ENCODE peak calls at places on chromosome 22, in six cellular contexts. One of them, this sample, is unnamed.

GRCh38 chr22:32073823-32074380 is 30.8 kb downstream of the SLC5A1 start:
- DNase-seq in mammary epithelial cell: no peak
- DNase-seq in astrocyte: no peak
- DNase-seq in fibroblast of lung: no peak
- DNase-seq in neural progenitor cell: no peak
- DNase-seq in mesendoderm: no peak
- DNase-seq in this sample: peak; percentile 60

GRCh38 chr22:27740192-27740748 is 61.3 kb downstream of the MN1 start:
- DNase-seq in mammary epithelial cell: peak; percentile 50
- DNase-seq in astrocyte: no peak
- DNase-seq in fibroblast of lung: no peak
- DNase-seq in neural progenitor cell: no peak
- DNase-seq in mesendoderm: no peak
- DNase-seq in this sample: no peak

GRCh38 chr22:27853404-27853803 is 51.8 kb upstream of the MN1 start:
- DNase-seq in mammary epithelial cell: no peak
- DNase-seq in astrocyte: no peak
- DNase-seq in fibroblast of lung: no peak
- DNase-seq in neural progenitor cell: no peak
- DNase-seq in mesendoderm: no peak
- DNase-seq in this sample: no peak

GRCh38 chr22:16949561-16949960 is 58.5 kb downstream of the GAB4 start:
- DNase-seq in mammary epithelial cell: no peak
- DNase-seq in astrocyte: no peak
- DNase-seq in fibroblast of lung: no peak
- DNase-seq in neural progenitor cell: no peak
- DNase-seq in mesendoderm: no peak
- DNase-seq in this sample: no peak

GRCh38 chr22:26669060-26669481 is 11.7 kb downstream of the MIAT start:
- DNase-seq in mammary epithelial cell: peak; percentile 32
- DNase-seq in astrocyte: no peak
- DNase-seq in fibroblast of lung: no peak
- DNase-seq in neural progenitor cell: peak; percentile 47
- DNase-seq in mesendoderm: peak; percentile 84
- DNase-seq in this sample: peak; percentile 46

GRCh38 chr22:28670691-28671261 is 8.9 kb downstream of the TTC28 start:
- DNase-seq in mammary epithelial cell: peak; percentile 39
- DNase-seq in astrocyte: peak; percentile 14
- DNase-seq in fibroblast of lung: peak; percentile 24
- DNase-seq in neural progenitor cell: no peak
- DNase-seq in mesendoderm: no peak
- DNase-seq in this sample: no peak

GRCh38 chr22:27686534-27686933 is 115.0 kb downstream of the MN1 start:
- DNase-seq in mammary epithelial cell: no peak
- DNase-seq in astrocyte: peak; percentile 93
- DNase-seq in fibroblast of lung: peak; percentile 93
- DNase-seq in neural progenitor cell: no peak
- DNase-seq in mesendoderm: no peak
- DNase-seq in this sample: peak; percentile 84

GRCh38 chr22:43474161-43475101 is 62.6 kb downstream of the MPPED1 start:
- DNase-seq in mammary epithelial cell: no peak
- DNase-seq in astrocyte: no peak
- DNase-seq in fibroblast of lung: no peak
- DNase-seq in neural progenitor cell: no peak
- DNase-seq in mesendoderm: no peak
- DNase-seq in this sample: peak; percentile 44

GRCh38 chr22:50626856-50627451 is 998 bp downstream of the ARSA start:
- DNase-seq in mammary epithelial cell: no peak
- DNase-seq in astrocyte: no peak
- DNase-seq in fibroblast of lung: no peak
- DNase-seq in neural progenitor cell: no peak
- DNase-seq in mesendoderm: no peak
- DNase-seq in this sample: peak; percentile 10

GRCh38 chr22:47837703-47838102 is 1075.3 kb downstream of the TBC1D22A start:
- DNase-seq in mammary epithelial cell: peak; percentile 2
- DNase-seq in astrocyte: no peak
- DNase-seq in fibroblast of lung: peak; percentile 1
- DNase-seq in neural progenitor cell: peak; percentile 49
- DNase-seq in mesendoderm: peak; percentile 82
- DNase-seq in this sample: peak; percentile 30

GRCh38 chr22:39658367-39658766 is 87.8 kb downstream of the CACNA1I start:
- DNase-seq in mammary epithelial cell: no peak
- DNase-seq in astrocyte: no peak
- DNase-seq in fibroblast of lung: no peak
- DNase-seq in neural progenitor cell: no peak
- DNase-seq in mesendoderm: no peak
- DNase-seq in this sample: no peak

GRCh38 chr22:36475341-36475740 is 6.1 kb downstream of the TXN2 start:
- DNase-seq in mammary epithelial cell: no peak
- DNase-seq in astrocyte: no peak
- DNase-seq in fibroblast of lung: no peak
- DNase-seq in neural progenitor cell: no peak
- DNase-seq in mesendoderm: no peak
- DNase-seq in this sample: no peak

GRCh38 chr22:31943976-31944699 is at the start of gene YWHAH:
- DNase-seq in mammary epithelial cell: peak; percentile 91
- DNase-seq in astrocyte: peak; percentile 63
- DNase-seq in fibroblast of lung: peak; percentile 82
- DNase-seq in neural progenitor cell: peak; percentile 99
- DNase-seq in mesendoderm: peak; percentile 96
- DNase-seq in this sample: peak; percentile 98

GRCh38 chr22:45271667-45272188 is 13.0 kb upstream of the UPK3A start:
- DNase-seq in mammary epithelial cell: no peak
- DNase-seq in astrocyte: no peak
- DNase-seq in fibroblast of lung: no peak
- DNase-seq in neural progenitor cell: no peak
- DNase-seq in mesendoderm: no peak
- DNase-seq in this sample: no peak

GRCh38 chr22:34866501-34867171 is 199.3 kb upstream of the ISX start:
- DNase-seq in mammary epithelial cell: peak; percentile 78
- DNase-seq in astrocyte: peak; percentile 37
- DNase-seq in fibroblast of lung: peak; percentile 52
- DNase-seq in neural progenitor cell: no peak
- DNase-seq in mesendoderm: no peak
- DNase-seq in this sample: peak; percentile 23

GRCh38 chr22:48565901-48566501 is 1261.7 kb downstream of the BRD1 start:
- DNase-seq in mammary epithelial cell: no peak
- DNase-seq in astrocyte: no peak
- DNase-seq in fibroblast of lung: no peak
- DNase-seq in neural progenitor cell: no peak
- DNase-seq in mesendoderm: no peak
- DNase-seq in this sample: no peak

GRCh38 chr22:24810043-24810749 is 4.2 kb downstream of the SGSM1 start:
- DNase-seq in mammary epithelial cell: no peak
- DNase-seq in astrocyte: no peak
- DNase-seq in fibroblast of lung: no peak
- DNase-seq in neural progenitor cell: peak; percentile 81
- DNase-seq in mesendoderm: peak; percentile 71
- DNase-seq in this sample: peak; percentile 44

GRCh38 chr22:19984201-19984753 is 32.3 kb downstream of the ARVCF start:
- DNase-seq in mammary epithelial cell: peak; percentile 86
- DNase-seq in astrocyte: peak; percentile 68
- DNase-seq in fibroblast of lung: peak; percentile 79
- DNase-seq in neural progenitor cell: no peak
- DNase-seq in mesendoderm: peak; percentile 79
- DNase-seq in this sample: peak; percentile 70

GRCh38 chr22:39316440-39317083 is 2.9 kb downstream of the RPL3 start:
- DNase-seq in mammary epithelial cell: peak; percentile 85
- DNase-seq in astrocyte: peak; percentile 89
- DNase-seq in fibroblast of lung: peak; percentile 93
- DNase-seq in neural progenitor cell: peak; percentile 88
- DNase-seq in mesendoderm: peak; percentile 95
- DNase-seq in this sample: peak; percentile 91

GRCh38 chr22:43094551-43094950 is 5.4 kb upstream of the TTLL1 start:
- DNase-seq in mammary epithelial cell: no peak
- DNase-seq in astrocyte: no peak
- DNase-seq in fibroblast of lung: no peak
- DNase-seq in neural progenitor cell: no peak
- DNase-seq in mesendoderm: no peak
- DNase-seq in this sample: no peak

GRCh38 chr22:42440728-42441127 is 8.5 kb upstream of the NFAM1 start:
- DNase-seq in mammary epithelial cell: no peak
- DNase-seq in astrocyte: no peak
- DNase-seq in fibroblast of lung: no peak
- DNase-seq in neural progenitor cell: no peak
- DNase-seq in mesendoderm: no peak
- DNase-seq in this sample: no peak

GRCh38 chr22:20956258-20957117 is 10.6 kb upstream of the AIFM3 start:
- DNase-seq in mammary epithelial cell: peak; percentile 57
- DNase-seq in astrocyte: peak; percentile 17
- DNase-seq in fibroblast of lung: peak; percentile 34
- DNase-seq in neural progenitor cell: peak; percentile 63
- DNase-seq in mesendoderm: peak; percentile 94
- DNase-seq in this sample: peak; percentile 72

GRCh38 chr22:44382461-44383038 is 69.8 kb upstream of the SHISAL1 start:
- DNase-seq in mammary epithelial cell: no peak
- DNase-seq in astrocyte: no peak
- DNase-seq in fibroblast of lung: no peak
- DNase-seq in neural progenitor cell: no peak
- DNase-seq in mesendoderm: no peak
- DNase-seq in this sample: no peak

GRCh38 chr22:29155966-29156365 is 49.7 kb upstream of the EMID1 start:
- DNase-seq in mammary epithelial cell: no peak
- DNase-seq in astrocyte: no peak
- DNase-seq in fibroblast of lung: no peak
- DNase-seq in neural progenitor cell: no peak
- DNase-seq in mesendoderm: no peak
- DNase-seq in this sample: no peak

GRCh38 chr22:27270818-27271510 is 530.6 kb downstream of the MN1 start:
- DNase-seq in mammary epithelial cell: no peak
- DNase-seq in astrocyte: no peak
- DNase-seq in fibroblast of lung: peak; percentile 51
- DNase-seq in neural progenitor cell: peak; percentile 27
- DNase-seq in mesendoderm: no peak
- DNase-seq in this sample: no peak

GRCh38 chr22:19179472-19180048 is 1.0 kb upstream of the SLC25A1 start:
- DNase-seq in mammary epithelial cell: peak; percentile 67
- DNase-seq in astrocyte: peak; percentile 72
- DNase-seq in fibroblast of lung: peak; percentile 82
- DNase-seq in neural progenitor cell: peak; percentile 90
- DNase-seq in mesendoderm: peak; percentile 90
- DNase-seq in this sample: peak; percentile 92

GRCh38 chr22:43090130-43090789 is 1.1 kb upstream of the TTLL1 start:
- DNase-seq in mammary epithelial cell: peak; percentile 89
- DNase-seq in astrocyte: peak; percentile 83
- DNase-seq in fibroblast of lung: peak; percentile 89
- DNase-seq in neural progenitor cell: peak; percentile 28
- DNase-seq in mesendoderm: peak; percentile 52
- DNase-seq in this sample: peak; percentile 75

GRCh38 chr22:37741312-37741795 is 44.5 kb downstream of the TRIOBP start:
- DNase-seq in mammary epithelial cell: peak; percentile 79
- DNase-seq in astrocyte: peak; percentile 89
- DNase-seq in fibroblast of lung: peak; percentile 93
- DNase-seq in neural progenitor cell: peak; percentile 27
- DNase-seq in mesendoderm: peak; percentile 86
- DNase-seq in this sample: peak; percentile 94

GRCh38 chr22:37739611-37740049 is 42.8 kb downstream of the TRIOBP start:
- DNase-seq in mammary epithelial cell: no peak
- DNase-seq in astrocyte: no peak
- DNase-seq in fibroblast of lung: no peak
- DNase-seq in neural progenitor cell: no peak
- DNase-seq in mesendoderm: no peak
- DNase-seq in this sample: no peak

GRCh38 chr22:37744589-37744988 is 47.7 kb downstream of the TRIOBP start:
- DNase-seq in mammary epithelial cell: no peak
- DNase-seq in astrocyte: no peak
- DNase-seq in fibroblast of lung: no peak
- DNase-seq in neural progenitor cell: no peak
- DNase-seq in mesendoderm: peak; percentile 26
- DNase-seq in this sample: no peak

GRCh38 chr22:37740455-37741311 is 43.8 kb downstream of the TRIOBP start:
- DNase-seq in mammary epithelial cell: peak; percentile 56
- DNase-seq in astrocyte: no peak
- DNase-seq in fibroblast of lung: no peak
- DNase-seq in neural progenitor cell: no peak
- DNase-seq in mesendoderm: no peak
- DNase-seq in this sample: no peak

GRCh38 chr22:37742374-37743092 is 45.7 kb downstream of the TRIOBP start:
- DNase-seq in mammary epithelial cell: peak; percentile 95
- DNase-seq in astrocyte: peak; percentile 86
- DNase-seq in fibroblast of lung: peak; percentile 90
- DNase-seq in neural progenitor cell: no peak
- DNase-seq in mesendoderm: peak; percentile 26
- DNase-seq in this sample: peak; percentile 64
- H3K4me2 ChIP-seq in mammary epithelial cell: no peak overlapping the region
- H3K4me2 ChIP-seq in astrocyte: peak overlapping the region; percentile 73
- H3K4me2 ChIP-seq in fibroblast of lung: peak overlapping the region; percentile 72
- H3K4me2 ChIP-seq in neural progenitor cell: no peak overlapping the region
- H3K4me2 ChIP-seq in mesendoderm: no peak overlapping the region
- H3K4me2 ChIP-seq in this sample: no peak overlapping the region

GRCh38 chr22:22110548-22111266 is 128.1 kb upstream of the TOP3B start:
- DNase-seq in mammary epithelial cell: peak; percentile 93
- DNase-seq in astrocyte: peak; percentile 63
- DNase-seq in fibroblast of lung: peak; percentile 76
- DNase-seq in neural progenitor cell: peak; percentile 62
- DNase-seq in mesendoderm: peak; percentile 71
- DNase-seq in this sample: peak; percentile 61
- H3K4me2 ChIP-seq in mammary epithelial cell: peak overlapping the region; percentile 63
- H3K4me2 ChIP-seq in astrocyte: peak overlapping the region; percentile 43
- H3K4me2 ChIP-seq in fibroblast of lung: no peak overlapping the region
- H3K4me2 ChIP-seq in neural progenitor cell: no peak overlapping the region
- H3K4me2 ChIP-seq in mesendoderm: no peak overlapping the region
- H3K4me2 ChIP-seq in this sample: no peak overlapping the region

GRCh38 chr22:30802202-30803166 is 107.8 kb downstream of the OSBP2 start:
- DNase-seq in mammary epithelial cell: peak; percentile 95
- DNase-seq in astrocyte: peak; percentile 81
- DNase-seq in fibroblast of lung: peak; percentile 92
- DNase-seq in neural progenitor cell: peak; percentile 97
- DNase-seq in mesendoderm: peak; percentile 96
- DNase-seq in this sample: peak; percentile 96

GRCh38 chr22:30803679-30804078 is 109.0 kb downstream of the OSBP2 start:
- DNase-seq in mammary epithelial cell: no peak
- DNase-seq in astrocyte: no peak
- DNase-seq in fibroblast of lung: no peak
- DNase-seq in neural progenitor cell: no peak
- DNase-seq in mesendoderm: no peak
- DNase-seq in this sample: no peak

GRCh38 chr22:30806391-30806861 is 111.8 kb downstream of the OSBP2 start:
- DNase-seq in mammary epithelial cell: peak; percentile 92
- DNase-seq in astrocyte: peak; percentile 83
- DNase-seq in fibroblast of lung: peak; percentile 88
- DNase-seq in neural progenitor cell: peak; percentile 60
- DNase-seq in mesendoderm: peak; percentile 85
- DNase-seq in this sample: no peak

GRCh38 chr22:30801695-30802094 is 107.0 kb downstream of the OSBP2 start:
- DNase-seq in mammary epithelial cell: no peak
- DNase-seq in astrocyte: no peak
- DNase-seq in fibroblast of lung: no peak
- DNase-seq in neural progenitor cell: no peak
- DNase-seq in mesendoderm: no peak
- DNase-seq in this sample: no peak

GRCh38 chr22:30804626-30805025 is 110.0 kb downstream of the OSBP2 start:
- DNase-seq in mammary epithelial cell: no peak
- DNase-seq in astrocyte: peak; percentile 12
- DNase-seq in fibroblast of lung: peak; percentile 27
- DNase-seq in neural progenitor cell: no peak
- DNase-seq in mesendoderm: no peak
- DNase-seq in this sample: no peak
- H3K4me2 ChIP-seq in mammary epithelial cell: no peak overlapping the region
- H3K4me2 ChIP-seq in astrocyte: no peak overlapping the region
- H3K4me2 ChIP-seq in fibroblast of lung: no peak overlapping the region
- H3K4me2 ChIP-seq in neural progenitor cell: no peak overlapping the region
- H3K4me2 ChIP-seq in mesendoderm: no peak overlapping the region
- H3K4me2 ChIP-seq in this sample: no peak overlapping the region

GRCh38 chr22:30541979-30542810 is 4.3 kb downstream of the SEC14L6 start:
- DNase-seq in mammary epithelial cell: no peak
- DNase-seq in astrocyte: no peak
- DNase-seq in fibroblast of lung: peak; percentile 28
- DNase-seq in neural progenitor cell: peak; percentile 73
- DNase-seq in mesendoderm: peak; percentile 45
- DNase-seq in this sample: peak; percentile 46
- H3K4me2 ChIP-seq in mammary epithelial cell: peak overlapping the region; percentile 47
- H3K4me2 ChIP-seq in astrocyte: peak overlapping the region; percentile 81
- H3K4me2 ChIP-seq in fibroblast of lung: peak overlapping the region; percentile 25
- H3K4me2 ChIP-seq in neural progenitor cell: peak overlapping the region; percentile 82
- H3K4me2 ChIP-seq in mesendoderm: peak overlapping the region; percentile 44
- H3K4me2 ChIP-seq in this sample: peak overlapping the region; percentile 95

This sample was measured in hepatocyte.